ENCODE peak calls at places on chromosome 21, in nine cellular contexts. A is transverse colon, Y is GM04504, D is NCI-H2171 treated with DMSO at 0.1 percent for 48 hours, L is heart left ventricle, V is KBM-7, N is psoas muscle, S is GM13976, H is HCT116. G is an unnamed sample.

GRCh38 chr21:42084079-42084478 is 13.0 kb downstream of the UMODL1 start:
- DNase-seq in N (no peak), A (no peak), D (no peak), V (no peak), Y (no peak), S (no peak), H (no peak), L (no peak), G (no peak)

GRCh38 chr21:33238565-33239255 is 9.0 kb downstream of the IFNAR2 start:
- DNase-seq in A (peak), V (no peak), D (no peak), S (peak), L (no peak), N (no peak), Y (no peak), H (no peak), G (no peak)

GRCh38 chr21:33682992-33683627 is 40.8 kb downstream of the ITSN1 start:
- DNase-seq in A (no peak), N (no peak), H (peak), V (no peak), D (no peak), L (no peak), S (no peak), Y (peak), G (peak)

GRCh38 chr21:33971492-33972013 is 55.9 kb upstream of the ATP5PO start:
- DNase-seq in Y (peak), D (no peak), S (no peak), A (no peak), L (no peak), H (no peak), V (no peak), N (no peak), G (peak)

GRCh38 chr21:43034098-43034497 is 41.5 kb downstream of the CBS start:
- DNase-seq in V (no peak), D (no peak), Y (no peak), A (no peak), L (no peak), H (no peak), S (no peak), N (no peak), G (no peak)

GRCh38 chr21:43734830-43735229 is 15.9 kb downstream of the PDXK start:
- DNase-seq in S (no peak), A (no peak), V (no peak), H (no peak), N (peak), D (no peak), Y (no peak), L (no peak), G (no peak)

GRCh38 chr21:25421327-25422028 is 185.8 kb downstream of the MRPL39 start:
- DNase-seq in Y (peak), D (peak), S (no peak), V (peak), L (no peak), A (peak), H (no peak), N (no peak), G (peak)

GRCh38 chr21:28391938-28392337 is 600.7 kb downstream of the LTN1 start:
- DNase-seq in Y (no peak), S (no peak), L (no peak), A (no peak), D (no peak), H (no peak), V (no peak), N (no peak), G (no peak)

GRCh38 chr21:37220433-37220980 is 46.6 kb downstream of the VPS26C start:
- DNase-seq in D (peak), S (no peak), H (no peak), N (no peak), L (no peak), V (no peak), Y (peak), A (peak), G (no peak)

GRCh38 chr21:34617753-34618339 is 2.9 kb upstream of the RCAN1 start:
- DNase-seq in H (no peak), A (no peak), V (no peak), Y (no peak), D (no peak), N (no peak), L (no peak), S (no peak), G (no peak)

G was measured in GM04503.